ENCODE peak calls at places on chromosome 14, in nine cellular contexts. N is ovary; W is NCI-H524 treated with DMSO at 0.1 percent for 48 hours; I is astrocyte; V is GM19239; A is activated CD4-positive, CD25-positive, alpha-beta regulatory T cell; T is LHCN-M2; L is NCI-H1436; C is amniotic epithelial cell. J is an unnamed sample.

GRCh38 chr14:52272375-52272774 is 4.9 kb downstream of the PTGDR start:
- DNase-seq in T (peak), N (no peak), L (no peak), C (peak), W (no peak), A (no peak), I (no peak), V (no peak), J (no peak)

GRCh38 chr14:91396959-91397815 is 20.4 kb downstream of the CCDC88C start:
- DNase-seq in N (no peak), T (no peak), I (no peak), L (no peak), A (no peak), W (no peak), C (no peak), V (peak), J (no peak)

GRCh38 chr14:33610121-33610520 is 340.8 kb downstream of the EGLN3 start:
- DNase-seq in I (no peak), N (no peak), W (no peak), L (no peak), T (no peak), C (no peak), V (no peak), A (no peak), J (no peak)

GRCh38 chr14:31360919-31361662 is 59.3 kb downstream of the HEATR5A start:
- DNase-seq in C (no peak), N (no peak), L (no peak), A (no peak), I (peak), T (peak), V (no peak), W (no peak), J (no peak)

GRCh38 chr14:55532645-55533309 is 47.2 kb upstream of the KTN1 start:
- DNase-seq in C (no peak), L (no peak), V (no peak), N (no peak), A (no peak), T (peak), I (no peak), W (peak), J (no peak)

GRCh38 chr14:31881531-31882310 is 195.4 kb upstream of the ARHGAP5 start:
- DNase-seq in T (peak), V (no peak), W (no peak), A (no peak), C (peak), L (no peak), I (peak), N (no peak), J (no peak)

GRCh38 chr14:106044949-106045596 is 518.7 kb downstream of the TMEM121 start:
- DNase-seq in L (peak), A (peak), N (no peak), C (no peak), V (peak), I (no peak), W (no peak), T (peak), J (no peak)

GRCh38 chr14:90419200-90419599 is 22.4 kb downstream of the CALM1 start:
- DNase-seq in V (no peak), N (peak), I (peak), W (no peak), L (no peak), C (peak), A (no peak), T (peak), J (peak)

GRCh38 chr14:85250369-85250768 is 279.6 kb upstream of the FLRT2 start:
- DNase-seq in C (no peak), I (no peak), T (no peak), V (no peak), L (no peak), N (no peak), W (no peak), A (no peak), J (no peak)

GRCh38 chr14:69673578-69674305 is 62.3 kb downstream of the SUSD6 start:
- DNase-seq in V (no peak), W (no peak), C (no peak), T (no peak), A (no peak), I (no peak), L (no peak), N (no peak), J (no peak)

GRCh38 chr14:93033983-93034670 is 81.6 kb downstream of the ITPK1 start:
- DNase-seq in V (peak), L (peak), I (no peak), A (peak), N (no peak), C (no peak), T (no peak), W (no peak), J (peak)

GRCh38 chr14:52514046-52514811 is 38.1 kb downstream of the TXNDC16 start:
- DNase-seq in N (no peak), C (no peak), I (no peak), V (no peak), L (no peak), A (no peak), T (no peak), W (no peak), J (no peak)

GRCh38 chr14:69069020-69069421 is 83.9 kb downstream of the DCAF5 start:
- DNase-seq in I (peak), V (no peak), A (no peak), N (no peak), W (no peak), L (no peak), C (peak), T (peak), J (no peak)

GRCh38 chr14:54804720-54805060 is 97.9 kb downstream of the GCH1 start:
- DNase-seq in W (no peak), A (no peak), I (no peak), T (no peak), C (no peak), V (no peak), L (peak), N (no peak), J (no peak)

GRCh38 chr14:61695695-61696527 is 598 bp downstream of the HIF1A start:
- DNase-seq in W (peak), L (peak), T (peak), I (peak), V (no peak), A (peak), C (peak), N (peak), J (peak)

GRCh38 chr14:73728106-73729014 is 14.2 kb upstream of the PNMA1 start:
- DNase-seq in A (peak), L (peak), C (peak), W (peak), T (peak), N (peak), I (no peak), V (peak), J (peak)

GRCh38 chr14:51680031-51680430 is 28.3 kb downstream of the FRMD6 start:
- DNase-seq in L (no peak), V (no peak), A (no peak), I (no peak), N (no peak), T (no peak), W (no peak), C (no peak), J (no peak)

GRCh38 chr14:89845346-89845745 is 109.2 kb downstream of the EFCAB11 start:
- DNase-seq in I (peak), V (no peak), L (no peak), A (no peak), T (peak), W (no peak), C (peak), N (no peak), J (no peak)

GRCh38 chr14:57656853-57657252 is 163.2 kb upstream of the CCDC198 start:
- DNase-seq in T (no peak), C (no peak), L (no peak), W (no peak), I (no peak), V (no peak), A (no peak), N (no peak), J (no peak)

GRCh38 chr14:55240526-55241178 is 30.6 kb upstream of the FBXO34 start:
- DNase-seq in C (peak), N (no peak), A (no peak), W (no peak), L (no peak), I (peak), V (no peak), T (peak), J (peak)

GRCh38 chr14:53979747-53980642 is 23.4 kb upstream of the BMP4 start:
- DNase-seq in V (no peak), C (peak), L (no peak), I (peak), W (no peak), A (no peak), T (peak), N (peak), J (no peak)

GRCh38 chr14:78885884-78886283 is 715.7 kb downstream of the NRXN3 start:
- DNase-seq in T (no peak), C (no peak), V (no peak), L (no peak), A (no peak), I (no peak), N (no peak), W (no peak), J (no peak)

J was measured in occipital lobe.